ENCODE peak calls at places on chromosomes 7 and 10, in five cellular contexts. One of them, this sample, is unnamed.

GRCh38 chr7:105880571-105881330 is 4.4 kb upstream of the ATXN7L1 start:
- DNase-seq in testis: no peak
- DNase-seq in B cell: no peak
- DNase-seq in WTC11: no peak
- DNase-seq in fibroblast of lung: no peak
- DNase-seq in this sample: no peak

GRCh38 chr10:11986593-11987216 is 55.9 kb downstream of the UPF2 start:
- DNase-seq in fibroblast of lung: peak; percentile 72
- DNase-seq in B cell: peak; percentile 66
- DNase-seq in testis: peak; percentile 93
- DNase-seq in WTC11: peak; percentile 82
- DNase-seq in this sample: peak; percentile 61

GRCh38 chr7:110759069-110759468 is 331.9 kb upstream of the LRRN3 start:
- DNase-seq in fibroblast of lung: no peak
- DNase-seq in testis: no peak
- DNase-seq in WTC11: no peak
- DNase-seq in B cell: no peak
- DNase-seq in this sample: no peak

GRCh38 chr7:35725280-35725680 is 30.3 kb upstream of the HERPUD2 start:
- DNase-seq in WTC11: no peak
- DNase-seq in B cell: peak; percentile 65
- DNase-seq in testis: no peak
- DNase-seq in fibroblast of lung: no peak
- DNase-seq in this sample: peak; percentile 59

GRCh38 chr7:50502001-50502684 is 52.0 kb upstream of the FIGNL1 start:
- DNase-seq in testis: peak; percentile 78
- DNase-seq in WTC11: no peak
- DNase-seq in B cell: no peak
- DNase-seq in fibroblast of lung: peak; percentile 90
- DNase-seq in this sample: no peak

GRCh38 chr7:36937754-36938551 is 213.7 kb upstream of the AOAH start:
- DNase-seq in B cell: no peak
- DNase-seq in WTC11: no peak
- DNase-seq in fibroblast of lung: no peak
- DNase-seq in testis: no peak
- DNase-seq in this sample: no peak

GRCh38 chr7:5177060-5177459 is 13.0 kb upstream of the WIPI2 start:
- DNase-seq in WTC11: no peak
- DNase-seq in fibroblast of lung: peak; percentile 81
- DNase-seq in B cell: no peak
- DNase-seq in testis: peak; percentile 83
- DNase-seq in this sample: no peak

GRCh38 chr10:121104476-121105111 is 253.4 kb downstream of the WDR11 start:
- DNase-seq in fibroblast of lung: no peak
- DNase-seq in B cell: no peak
- DNase-seq in WTC11: no peak
- DNase-seq in testis: no peak
- DNase-seq in this sample: no peak

GRCh38 chr10:52742723-52743122 is 29.9 kb downstream of the MBL2 start:
- DNase-seq in testis: no peak
- DNase-seq in B cell: no peak
- DNase-seq in WTC11: no peak
- DNase-seq in fibroblast of lung: no peak
- DNase-seq in this sample: no peak

GRCh38 chr7:79293655-79294142 is 159.8 kb downstream of the MAGI2 start:
- DNase-seq in WTC11: no peak
- DNase-seq in testis: no peak
- DNase-seq in B cell: no peak
- DNase-seq in fibroblast of lung: peak; percentile 80
- DNase-seq in this sample: no peak

GRCh38 chr10:29254123-29255046 is 34.5 kb upstream of the LYZL1 start:
- DNase-seq in B cell: no peak
- DNase-seq in fibroblast of lung: peak; percentile 78
- DNase-seq in WTC11: no peak
- DNase-seq in testis: no peak
- DNase-seq in this sample: peak; percentile 35

GRCh38 chr7:20539201-20539600 is 76.3 kb upstream of the ABCB5 start:
- DNase-seq in fibroblast of lung: peak; percentile 17
- DNase-seq in B cell: no peak
- DNase-seq in WTC11: no peak
- DNase-seq in testis: no peak
- DNase-seq in this sample: no peak

GRCh38 chr7:66043681-66044497 is 31.7 kb upstream of the ASL start:
- DNase-seq in testis: peak; percentile 65
- DNase-seq in B cell: no peak
- DNase-seq in fibroblast of lung: peak; percentile 41
- DNase-seq in WTC11: peak; percentile 60
- DNase-seq in this sample: peak; percentile 26

GRCh38 chr7:110129159-110129558 is 961.8 kb upstream of the LRRN3 start:
- DNase-seq in B cell: no peak
- DNase-seq in WTC11: no peak
- DNase-seq in testis: no peak
- DNase-seq in fibroblast of lung: no peak
- DNase-seq in this sample: no peak

GRCh38 chr10:22244001-22244400 is 26.2 kb upstream of the EBLN1 start:
- DNase-seq in WTC11: peak; percentile 49
- DNase-seq in fibroblast of lung: no peak
- DNase-seq in B cell: no peak
- DNase-seq in testis: no peak
- DNase-seq in this sample: no peak

GRCh38 chr10:99742240-99742639 is 10.2 kb downstream of the CUTC start:
- DNase-seq in fibroblast of lung: no peak
- DNase-seq in testis: no peak
- DNase-seq in WTC11: no peak
- DNase-seq in B cell: no peak
- DNase-seq in this sample: no peak

GRCh38 chr7:135300913-135301765 is 67.5 kb downstream of the STRA8 start:
- DNase-seq in testis: no peak
- DNase-seq in fibroblast of lung: peak; percentile 12
- DNase-seq in WTC11: no peak
- DNase-seq in B cell: no peak
- DNase-seq in this sample: no peak

GRCh38 chr7:44167920-44168319 is 21.3 kb downstream of the GCK start:
- DNase-seq in B cell: no peak
- DNase-seq in WTC11: no peak
- DNase-seq in testis: no peak
- DNase-seq in fibroblast of lung: no peak
- DNase-seq in this sample: no peak

GRCh38 chr7:45910855-45911254 is 10.2 kb downstream of the IGFBP3 start:
- DNase-seq in WTC11: no peak
- DNase-seq in B cell: no peak
- DNase-seq in fibroblast of lung: no peak
- DNase-seq in testis: no peak
- DNase-seq in this sample: no peak

GRCh38 chr7:90180011-90180585 is 25.8 kb downstream of the STEAP1 start:
- DNase-seq in WTC11: no peak
- DNase-seq in testis: no peak
- DNase-seq in fibroblast of lung: peak; percentile 65
- DNase-seq in B cell: no peak
- DNase-seq in this sample: no peak

GRCh38 chr10:6136215-6137201 is 47.7 kb downstream of the RBM17 start:
- DNase-seq in WTC11: no peak
- DNase-seq in testis: no peak
- DNase-seq in fibroblast of lung: peak; percentile 82
- DNase-seq in B cell: no peak
- DNase-seq in this sample: peak; percentile 76

GRCh38 chr7:74441801-74442200 is 11.9 kb upstream of the GTF2IRD1 start:
- DNase-seq in fibroblast of lung: no peak
- DNase-seq in WTC11: no peak
- DNase-seq in testis: no peak
- DNase-seq in B cell: no peak
- DNase-seq in this sample: no peak

GRCh38 chr10:60549686-60550085 is 160.0 kb upstream of the ANK3 start:
- DNase-seq in fibroblast of lung: no peak
- DNase-seq in B cell: no peak
- DNase-seq in WTC11: no peak
- DNase-seq in testis: no peak
- DNase-seq in this sample: peak; percentile 10

GRCh38 chr10:94097656-94098055 is 103.9 kb downstream of the PLCE1 start:
- DNase-seq in fibroblast of lung: no peak
- DNase-seq in testis: no peak
- DNase-seq in B cell: no peak
- DNase-seq in WTC11: no peak
- DNase-seq in this sample: no peak

GRCh38 chr10:124125305-124126116 is 32.1 kb upstream of the CHST15 start:
- DNase-seq in fibroblast of lung: peak; percentile 81
- DNase-seq in B cell: no peak
- DNase-seq in WTC11: peak; percentile 35
- DNase-seq in testis: no peak
- DNase-seq in this sample: no peak

GRCh38 chr10:2145486-2145885 is 408.2 kb upstream of the ADARB2 start:
- DNase-seq in fibroblast of lung: no peak
- DNase-seq in testis: no peak
- DNase-seq in WTC11: no peak
- DNase-seq in B cell: no peak
- DNase-seq in this sample: no peak

GRCh38 chr7:44583145-44583544 is 1.1 kb upstream of the TMED4 start:
- DNase-seq in B cell: no peak
- DNase-seq in WTC11: no peak
- DNase-seq in fibroblast of lung: no peak
- DNase-seq in testis: no peak
- DNase-seq in this sample: no peak

GRCh38 chr7:127158659-127159058 is 94.1 kb downstream of the GRM8 start:
- DNase-seq in fibroblast of lung: no peak
- DNase-seq in testis: no peak
- DNase-seq in WTC11: no peak
- DNase-seq in B cell: no peak
- DNase-seq in this sample: peak; percentile 15
- TF ChIP-seq CTCF in fibroblast of lung: no peak
- TF ChIP-seq CTCF in testis: peak; percentile 10
- TF ChIP-seq CTCF in WTC11: peak; percentile 59
- TF ChIP-seq CTCF in B cell: no peak
- TF ChIP-seq CTCF in this sample: peak; percentile 29

DNA sequence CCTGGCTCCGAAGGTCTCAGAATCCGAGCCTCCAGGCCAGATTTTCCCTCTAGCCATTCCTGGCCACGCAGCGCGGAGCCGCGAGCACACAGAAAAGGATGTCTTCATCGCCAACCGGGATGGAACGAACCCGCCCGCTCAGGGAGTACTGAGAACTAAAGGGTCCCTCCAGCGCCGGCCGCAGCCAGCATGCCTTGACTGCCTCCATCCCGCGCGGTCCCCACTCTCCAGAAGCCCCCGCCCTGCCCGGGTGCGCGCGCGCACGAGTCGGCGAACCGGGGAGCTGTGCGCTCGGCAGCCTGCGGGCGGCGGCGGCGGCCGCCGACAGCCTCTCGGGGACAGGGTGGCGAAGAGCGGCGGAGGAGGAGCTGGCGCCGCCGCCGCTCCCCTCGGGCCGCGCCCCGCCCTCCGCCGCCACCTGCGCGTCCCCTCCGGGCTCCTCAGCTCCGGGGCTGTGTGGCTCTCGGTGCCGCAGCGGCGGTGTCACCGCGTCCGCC is 640 bp upstream of the GALNT17 start:
- DNase-seq in testis: peak; percentile 83
- DNase-seq in B cell: no peak
- DNase-seq in WTC11: peak; percentile 83
- DNase-seq in fibroblast of lung: peak; percentile 44
- DNase-seq in this sample: no peak
- TF ChIP-seq CTCF in testis: no peak
- TF ChIP-seq CTCF in B cell: no peak
- TF ChIP-seq CTCF in WTC11: no peak
- TF ChIP-seq CTCF in fibroblast of lung: no peak
- TF ChIP-seq CTCF in this sample: no peak

GRCh38 chr10:42864575-42864974 is 82.0 kb downstream of the BMS1 start:
- DNase-seq in B cell: no peak
- DNase-seq in testis: peak; percentile 68
- DNase-seq in WTC11: peak; percentile 38
- DNase-seq in fibroblast of lung: no peak
- DNase-seq in this sample: no peak
- TF ChIP-seq CTCF in B cell: no peak
- TF ChIP-seq CTCF in testis: peak; percentile 12
- TF ChIP-seq CTCF in WTC11: no peak
- TF ChIP-seq CTCF in fibroblast of lung: peak; percentile 32
- TF ChIP-seq CTCF in this sample: no peak

GRCh38 chr7:30562498-30562897 is 32.2 kb upstream of the GARS1 start:
- DNase-seq in B cell: no peak
- DNase-seq in WTC11: no peak
- DNase-seq in testis: no peak
- DNase-seq in fibroblast of lung: peak; percentile 72
- DNase-seq in this sample: no peak
- TF ChIP-seq CTCF in B cell: no peak
- TF ChIP-seq CTCF in WTC11: no peak
- TF ChIP-seq CTCF in testis: no peak
- TF ChIP-seq CTCF in fibroblast of lung: peak; percentile 22
- TF ChIP-seq CTCF in this sample: no peak

DNA sequence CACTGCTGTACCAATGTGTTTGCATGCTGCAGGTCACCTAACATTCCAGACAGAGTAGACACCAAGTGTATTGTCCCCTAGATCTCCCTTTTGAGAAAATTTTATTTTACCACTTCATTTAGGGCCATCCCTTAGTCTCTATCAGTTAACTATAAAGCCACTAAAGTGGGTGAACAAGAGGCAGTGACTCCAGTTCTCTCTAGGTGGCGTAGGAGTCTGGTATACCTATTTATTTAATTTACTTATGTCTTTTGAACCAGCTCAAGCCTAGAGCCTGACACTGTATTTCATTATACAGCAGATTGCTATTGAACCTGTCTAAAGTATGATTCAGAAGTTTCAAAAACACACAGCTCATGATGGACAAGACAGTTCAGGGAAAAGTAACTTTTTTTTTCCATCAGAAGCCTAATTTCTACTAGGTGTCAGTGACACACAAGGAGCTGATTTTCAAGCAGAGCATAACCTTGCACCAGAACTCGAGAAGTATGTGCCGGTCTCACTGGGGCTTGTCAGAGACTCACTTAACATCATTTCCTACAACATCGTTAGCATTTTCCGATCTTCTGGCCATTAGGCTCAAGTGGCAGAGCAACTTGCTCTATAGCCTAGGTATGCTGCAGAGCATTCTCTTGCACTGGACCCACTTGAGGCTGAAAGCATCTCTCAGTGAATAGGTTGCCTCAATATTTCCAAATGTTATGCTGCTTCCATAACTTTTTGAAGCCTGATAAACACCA is 175.4 kb downstream of the CDC14C start:
- DNase-seq in fibroblast of lung: no peak
- DNase-seq in testis: no peak
- DNase-seq in WTC11: no peak
- DNase-seq in B cell: no peak
- DNase-seq in this sample: no peak
- TF ChIP-seq CTCF in fibroblast of lung: no peak
- TF ChIP-seq CTCF in testis: no peak
- TF ChIP-seq CTCF in WTC11: no peak
- TF ChIP-seq CTCF in B cell: no peak
- TF ChIP-seq CTCF in this sample: no peak